ENCODE peak calls at places on chromosomes 3 and 15, in five cellular contexts. E is astrocyte, D is heart left ventricle, W is esophagus muscularis mucosa, P is cardiac muscle cell. X is an unnamed sample. For H3K9me3, the result is how much of the 10 kb centered on the place peaks cover.

GRCh38 chr3:1693145-1693544 is 405.5 kb upstream of the CNTN4 start:
- DNase-seq in E (no peak), P (no peak), D (no peak), W (no peak), X (no peak)

GRCh38 chr15:73287019-73287418 is 81.7 kb downstream of the HCN4 start:
- DNase-seq in W (no peak), P (no peak), E (no peak), D (no peak), X (no peak)

GRCh38 chr3:144590854-144591253 is 619.2 kb downstream of the DIPK2A start:
- DNase-seq in W (no peak), P (peak), D (no peak), E (peak), X (no peak)

GRCh38 chr3:173870976-173871375 is 473.4 kb downstream of the NLGN1 start:
- DNase-seq in E (no peak), W (no peak), P (no peak), D (no peak), X (no peak)

GRCh38 chr15:62066663-62067447 is at the start of gene C2CD4A:
- DNase-seq in W (no peak), E (peak), D (peak), P (peak), X (no peak)

GRCh38 chr3:129626744-129627349 is 20.4 kb upstream of the PLXND1 start:
- DNase-seq in P (peak), W (no peak), D (peak), E (peak), X (peak)

GRCh38 chr3:83601704-83602103 is 1357.1 kb upstream of the CADM2 start:
- DNase-seq in E (no peak), D (no peak), W (no peak), P (no peak), X (no peak)

GRCh38 chr3:129018751-129019150 is 17.6 kb downstream of the EFCC1 start:
- DNase-seq in D (no peak), W (no peak), E (no peak), P (no peak), X (no peak)

GRCh38 chr15:73964736-73965093 is 27.4 kb downstream of the STOML1 start:
- DNase-seq in W (peak), P (peak), D (peak), E (no peak), X (no peak)

GRCh38 chr3:171966533-171967136 is 72.7 kb upstream of the FNDC3B start:
- DNase-seq in D (no peak), P (peak), E (no peak), W (no peak), X (no peak)

DNA sequence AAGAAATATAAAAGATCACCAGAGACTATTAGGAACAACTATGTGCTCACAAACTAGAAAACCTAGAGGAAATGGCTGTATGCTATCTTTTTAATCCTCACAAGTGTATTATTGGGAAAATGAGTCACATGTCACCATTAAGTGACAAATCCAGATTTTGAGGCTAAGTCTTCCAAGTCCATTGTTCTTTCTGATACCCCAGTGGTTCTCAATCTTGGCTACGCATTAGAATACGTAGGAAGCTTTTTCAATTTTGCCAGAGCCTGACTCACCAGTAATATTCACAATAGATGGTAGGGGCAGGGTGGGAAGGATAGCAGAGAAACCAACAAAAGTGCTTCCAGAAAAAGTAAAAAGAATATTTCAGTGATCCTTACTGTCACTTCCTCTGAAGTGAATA is 117.0 kb downstream of the FILIP1L start:
- DNase-seq in W (no peak), E (peak), P (peak), D (no peak), X (no peak)
- H3K9me3 ChIP-seq in W (under half), E (under half), P (under half), D (under half), X (under half)

GRCh38 chr3:51995346-51996156 is at the start of gene RPL29:
- DNase-seq in D (peak), E (peak), P (peak), W (peak), X (peak)
- TF ChIP-seq CTCF in D (peak), E (no peak), P (no peak), W (peak), X (peak)

GRCh38 chr3:3368336-3368735 is 188.8 kb upstream of the CRBN start:
- DNase-seq in E (no peak), P (no peak), D (no peak), W (no peak), X (no peak)
- H3K27ac ChIP-seq in E (no peak), P (no peak), D (no peak), W (no peak), X (no peak)

DNA sequence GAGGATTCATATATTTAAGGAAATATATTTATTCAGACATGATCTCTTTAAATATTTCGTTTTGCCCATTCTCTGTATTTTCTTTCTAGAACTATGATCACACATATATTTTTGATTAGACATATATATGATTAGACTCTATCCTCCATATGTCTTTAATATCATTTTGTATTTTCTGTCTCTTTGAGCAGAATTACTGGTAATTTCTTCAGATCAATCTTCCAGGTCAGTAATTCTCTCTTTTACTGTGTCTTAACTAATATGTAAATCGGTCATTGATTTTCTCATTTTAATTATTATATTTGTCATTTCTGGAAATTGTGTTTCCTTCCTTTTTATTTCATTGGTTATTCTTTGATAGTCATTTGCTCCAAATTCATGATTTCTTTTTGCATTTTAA is 586.2 kb downstream of the NR2F2 start:
- DNase-seq in P (no peak), W (no peak), E (no peak), D (no peak), X (no peak)
- H3K9me3 ChIP-seq in P (under half), W (under half), E (under half), D (under half), X (under half)

GRCh38 chr3:88385090-88385489 is 235.3 kb downstream of the C3orf38 start:
- DNase-seq in D (no peak), E (no peak), P (no peak), W (no peak), X (no peak)
- TF ChIP-seq CTCF in D (no peak), E (no peak), P (no peak), W (no peak), X (no peak)

DNA sequence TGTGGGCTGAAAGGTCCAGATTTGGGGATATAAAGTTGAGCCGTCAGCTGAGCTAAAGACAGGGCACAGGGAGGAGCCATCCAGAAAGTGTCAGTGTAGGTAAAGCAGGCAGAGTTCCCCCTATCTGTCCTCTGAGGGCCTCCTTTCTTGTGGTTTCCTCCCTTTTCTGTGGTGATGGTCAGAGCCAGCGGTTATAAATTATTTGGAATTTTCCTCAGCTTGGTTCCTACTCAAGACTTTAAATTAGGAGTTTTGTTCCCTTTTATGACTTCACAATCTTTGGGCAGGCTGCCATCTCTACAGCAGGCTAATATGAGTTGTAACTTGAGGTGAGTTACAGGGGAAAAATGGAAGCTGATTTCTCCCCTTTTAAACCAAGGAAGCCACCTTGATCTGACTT is 55.2 kb downstream of the FLNB start:
- DNase-seq in D (peak), P (peak), W (no peak), E (peak), X (no peak)
- H3K27ac ChIP-seq in D (peak), P (no peak), W (peak), E (no peak), X (peak)

DNA sequence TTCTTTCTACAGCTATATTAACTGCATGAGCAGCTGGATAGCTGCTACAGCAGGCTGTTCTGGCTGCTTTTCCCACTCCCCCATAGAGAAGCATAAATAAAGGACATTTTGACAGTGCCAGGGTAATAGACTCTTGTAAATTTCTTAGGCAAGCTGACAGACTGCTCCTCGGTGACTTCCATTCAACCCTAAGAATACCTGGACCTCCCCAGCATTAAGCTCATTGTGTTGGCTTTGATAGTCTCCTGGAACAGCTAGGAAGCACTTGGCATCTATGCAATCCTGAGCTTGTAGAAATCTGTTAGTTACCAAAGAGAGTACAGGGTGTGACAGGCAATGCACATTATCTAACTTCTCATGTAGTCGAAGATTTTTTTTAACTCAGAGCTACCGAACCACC is 475.4 kb downstream of the AGBL1 start:
- DNase-seq in W (no peak), E (no peak), D (no peak), P (no peak), X (no peak)
- H3K9me3 ChIP-seq in W (under half), E (under half), D (under half), P (under half), X (under half)

DNA sequence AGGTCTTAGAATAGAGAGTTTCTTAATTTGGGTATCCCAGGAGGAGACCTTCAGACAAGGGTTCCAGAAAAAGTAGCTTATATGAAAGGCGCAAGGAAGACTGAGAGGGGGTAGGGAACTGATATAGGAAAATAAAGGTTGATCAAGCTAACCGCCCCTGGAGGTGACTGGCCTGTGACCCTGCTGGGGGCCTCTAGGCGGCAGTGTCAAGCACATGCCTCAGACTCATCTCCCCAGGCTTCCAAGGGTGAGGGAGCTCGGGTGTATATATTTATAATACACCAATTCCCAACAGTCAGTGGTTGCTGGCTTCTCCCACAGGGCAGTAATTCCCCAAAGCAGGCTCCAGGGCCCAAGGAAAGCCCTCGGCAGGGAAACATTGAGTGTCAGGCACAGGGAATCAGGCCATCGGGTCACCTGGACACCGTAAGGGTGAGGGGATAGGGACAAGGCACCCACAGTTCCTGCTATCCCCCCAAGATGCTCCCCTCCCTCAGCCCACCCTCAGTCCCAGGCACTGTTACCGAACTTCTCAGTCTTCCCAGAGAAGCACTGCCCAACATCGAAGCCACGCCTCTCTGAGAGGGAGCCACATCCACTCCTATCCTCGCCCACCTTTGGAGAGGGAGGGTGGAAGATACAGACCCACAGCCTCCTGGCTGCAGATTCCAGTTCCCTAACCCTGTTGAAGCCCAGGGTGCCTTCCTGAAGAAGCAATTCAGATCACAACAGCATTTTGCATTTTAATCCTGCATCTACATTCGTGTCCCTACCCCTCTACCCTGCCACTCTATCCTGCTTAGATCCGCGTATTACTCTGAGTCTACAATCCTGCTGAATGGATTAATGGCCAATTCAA is 19.5 kb upstream of the CAV3 start:
- DNase-seq in E (no peak), P (peak), D (no peak), W (no peak), X (no peak)
- TF ChIP-seq CTCF in E (no peak), P (peak), D (peak), W (no peak), X (no peak)

X was measured in vagina.